ENCODE peak calls at places on chromosomes 11 and 22, in eight cellular contexts. K, C, M, V, I, Y, P and O are unnamed samples.

GRCh38 chr11:5808500-5809121 is at the start of gene OR52N2:
- DNase-seq in K (peak; percentile 65), C (peak; percentile 92), M (peak; percentile 81), V (peak; percentile 29), I (peak; percentile 64), Y (peak; percentile 78), P (peak; percentile 72), O (peak; percentile 50)

GRCh38 chr11:57515332-57516060 is at the start of gene SLC43A1:
- DNase-seq in K (peak; percentile 59), C (peak; percentile 76), M (peak; percentile 62), V (no peak), I (no peak), Y (peak; percentile 70), P (peak; percentile 59), O (no peak)

GRCh38 chr22:44707752-44708151 is 5.7 kb downstream of the PRR5 start:
- DNase-seq in K (peak; percentile 70), C (peak; percentile 16), M (no peak), V (peak; percentile 25), I (no peak), Y (no peak), P (peak; percentile 35), O (peak; percentile 74)

GRCh38 chr11:115500547-115501503 is 3.4 kb downstream of the CADM1 start:
- DNase-seq in K (no peak), C (no peak), M (no peak), V (no peak), I (no peak), Y (no peak), P (no peak), O (no peak)

GRCh38 chr11:119373917-119374631 is 7.4 kb downstream of the USP2 start:
- DNase-seq in K (peak; percentile 75), C (peak; percentile 86), M (peak; percentile 80), V (peak; percentile 33), I (no peak), Y (no peak), P (peak; percentile 82), O (peak; percentile 64)

GRCh38 chr11:124219126-124219525 is 21.8 kb upstream of the OR8G1 start:
- DNase-seq in K (no peak), C (no peak), M (no peak), V (no peak), I (no peak), Y (no peak), P (no peak), O (peak; percentile 84)

GRCh38 chr11:95364324-95365295 is 133.6 kb upstream of the SESN3 start:
- DNase-seq in K (no peak), C (peak; percentile 69), M (peak; percentile 45), V (no peak), I (no peak), Y (no peak), P (peak; percentile 54), O (peak; percentile 89)

GRCh38 chr11:110758012-110758411 is 45.8 kb upstream of the ARHGAP20 start:
- DNase-seq in K (peak; percentile 22), C (peak; percentile 50), M (no peak), V (no peak), I (no peak), Y (no peak), P (no peak), O (no peak)

GRCh38 chr11:120062561-120062930 is 75.4 kb downstream of the TRIM29 start:
- DNase-seq in K (no peak), C (no peak), M (no peak), V (no peak), I (no peak), Y (no peak), P (no peak), O (no peak)

GRCh38 chr11:102172127-102172848 is 62.0 kb downstream of the YAP1 start:
- DNase-seq in K (peak; percentile 54), C (peak; percentile 72), M (peak; percentile 70), V (no peak), I (no peak), Y (no peak), P (peak; percentile 82), O (peak; percentile 40)

GRCh38 chr11:75873417-75874148 is 58.6 kb downstream of the UVRAG start:
- DNase-seq in K (no peak), C (no peak), M (peak; percentile 23), V (no peak), I (no peak), Y (no peak), P (no peak), O (no peak)

GRCh38 chr11:33706546-33706945 is 5.9 kb upstream of the C11orf91 start:
- DNase-seq in K (no peak), C (peak; percentile 44), M (no peak), V (no peak), I (no peak), Y (no peak), P (no peak), O (no peak)

GRCh38 chr22:36335621-36336020 is 52.1 kb downstream of the MYH9 start:
- DNase-seq in K (no peak), C (no peak), M (no peak), V (no peak), I (no peak), Y (no peak), P (no peak), O (no peak)

GRCh38 chr11:29119691-29120328 is 897.0 kb downstream of the KCNA4 start:
- DNase-seq in K (peak; percentile 99), C (peak; percentile 73), M (peak; percentile 84), V (peak; percentile 82), I (no peak), Y (no peak), P (peak; percentile 71), O (peak; percentile 86)

GRCh38 chr11:47998733-47999359 is 18.5 kb downstream of the PTPRJ start:
- DNase-seq in K (no peak), C (no peak), M (no peak), V (no peak), I (no peak), Y (no peak), P (no peak), O (no peak)

GRCh38 chr22:35443790-35444684 is 44.1 kb downstream of the MCM5 start:
- DNase-seq in K (no peak), C (no peak), M (no peak), V (no peak), I (no peak), Y (no peak), P (no peak), O (no peak)

GRCh38 chr22:29314074-29314473 is 1.4 kb downstream of the RASL10A start:
- DNase-seq in K (no peak), C (no peak), M (no peak), V (no peak), I (no peak), Y (no peak), P (no peak), O (no peak)

DNA sequence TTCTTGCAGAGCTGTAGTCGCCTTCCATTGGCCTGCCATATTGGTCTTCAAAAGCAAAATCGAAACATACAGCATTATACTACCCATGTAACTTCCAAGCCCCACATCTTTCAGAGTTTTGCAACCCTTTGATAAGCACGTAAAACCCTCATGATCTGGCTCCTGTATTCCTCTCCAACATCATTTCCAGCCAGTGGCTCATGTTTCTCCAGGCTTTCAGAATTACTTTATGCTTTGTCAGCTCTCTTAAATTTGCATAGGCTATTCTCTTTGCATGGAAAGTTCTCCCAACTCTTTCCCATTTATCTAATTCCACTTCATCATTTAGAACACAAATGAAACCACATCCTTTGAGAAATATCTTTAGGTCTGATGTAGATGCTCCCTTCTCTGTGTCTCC is 67.8 kb upstream of the DDI1 start:
- DNase-seq in K (no peak), C (no peak), M (peak; percentile 33), V (no peak), I (no peak), Y (no peak), P (no peak), O (no peak)
- H3K4me3 ChIP-seq in K (no peak overlapping the region), C (no peak overlapping the region), M (no peak overlapping the region), V (no peak overlapping the region), I (no peak overlapping the region), Y (no peak overlapping the region), P (no peak overlapping the region), O (no peak overlapping the region)

GRCh38 chr11:64638017-64638664 is 47.1 kb downstream of the SLC22A12 start:
- DNase-seq in K (no peak), C (no peak), M (no peak), V (no peak), I (no peak), Y (no peak), P (no peak), O (no peak)
- H3K4me3 ChIP-seq in K (no peak overlapping the region), C (peak overlapping the region; percentile 23), M (no peak overlapping the region), V (no peak overlapping the region), I (peak overlapping the region; percentile 48), Y (no peak overlapping the region), P (no peak overlapping the region), O (no peak overlapping the region)

DNA sequence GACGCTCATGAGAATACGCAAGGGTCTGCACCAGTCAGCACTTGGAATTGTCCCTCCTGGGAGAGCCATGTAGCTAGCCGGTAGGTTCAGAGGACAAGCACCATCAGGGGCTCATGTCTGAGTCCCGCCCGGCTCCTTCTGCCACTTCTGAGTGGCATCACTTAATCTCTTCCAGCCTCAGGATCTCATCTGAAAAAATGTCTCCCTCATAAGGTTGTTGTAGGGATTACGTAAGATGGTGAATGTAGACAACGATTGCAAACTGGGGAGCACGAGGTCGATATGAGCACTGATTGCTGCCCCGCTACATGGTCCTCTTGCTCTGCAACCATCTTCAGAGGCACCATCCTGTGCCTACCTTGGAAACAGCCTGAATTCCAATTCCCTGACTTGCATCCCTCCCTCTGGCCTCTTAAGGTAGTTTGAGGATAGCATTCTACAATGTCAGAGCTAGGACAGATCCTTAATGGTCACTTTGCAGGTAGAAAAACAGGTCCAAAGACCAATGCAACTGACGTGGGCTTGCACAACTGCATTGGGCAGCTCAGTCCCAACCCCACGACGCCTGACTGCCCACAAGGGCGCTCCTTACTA is 115.8 kb upstream of the TMEM45B start:
- DNase-seq in K (no peak), C (no peak), M (no peak), V (no peak), I (no peak), Y (no peak), P (no peak), O (peak; percentile 40)
- H3K4me3 ChIP-seq in K (no peak overlapping the region), C (no peak overlapping the region), M (no peak overlapping the region), V (no peak overlapping the region), I (no peak overlapping the region), Y (no peak overlapping the region), P (no peak overlapping the region), O (no peak overlapping the region)

GRCh38 chr11:63554901-63555218 is 8.3 kb downstream of the PLAAT2 start:
- DNase-seq in K (no peak), C (no peak), M (no peak), V (no peak), I (no peak), Y (peak; percentile 16), P (no peak), O (no peak)
- H3K4me3 ChIP-seq in K (no peak overlapping the region), C (no peak overlapping the region), M (no peak overlapping the region), V (no peak overlapping the region), I (no peak overlapping the region), Y (no peak overlapping the region), P (no peak overlapping the region), O (no peak overlapping the region)

DNA sequence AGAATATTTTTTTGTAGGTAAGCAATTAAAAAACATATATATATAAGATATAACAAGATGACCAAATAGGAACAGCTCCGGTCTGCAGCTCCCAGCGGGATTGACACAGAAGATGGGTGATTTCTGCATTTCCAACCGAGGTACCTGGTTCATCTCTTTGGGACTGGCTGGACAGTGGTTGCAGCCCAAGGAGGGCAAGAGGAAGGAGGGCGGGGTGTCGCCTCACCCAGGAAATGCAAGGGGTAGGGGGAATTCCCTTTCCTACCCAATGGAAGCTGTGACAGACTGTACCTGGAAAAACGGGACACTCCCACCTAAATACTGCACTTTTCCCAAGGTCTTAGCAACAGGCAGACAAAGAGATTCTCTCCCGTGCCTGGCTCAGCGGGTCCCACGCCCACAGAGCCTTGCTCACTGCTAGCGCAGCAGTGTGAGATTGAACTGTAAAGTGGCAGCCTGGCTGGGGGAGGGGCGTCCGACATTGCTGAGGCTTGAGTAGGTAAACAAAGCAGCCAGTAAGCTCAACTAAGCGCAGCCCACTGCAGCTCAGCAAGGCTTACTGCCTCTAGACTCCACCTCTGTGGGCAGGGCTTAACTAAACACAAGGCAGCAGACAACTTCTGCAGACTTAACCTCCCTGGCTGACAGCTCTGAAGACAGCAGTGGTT is 163.8 kb downstream of the CWF19L2 start:
- DNase-seq in K (no peak), C (no peak), M (no peak), V (no peak), I (no peak), Y (no peak), P (no peak), O (peak; percentile 1)
- H3K4me3 ChIP-seq in K (no peak overlapping the region), C (no peak overlapping the region), M (no peak overlapping the region), V (no peak overlapping the region), I (no peak overlapping the region), Y (no peak overlapping the region), P (no peak overlapping the region), O (no peak overlapping the region)